ENCODE peak calls at places on chromosomes 7 and 10, in four cellular contexts. P, T, Z and A are unnamed samples.

GRCh38 chr7:25926009-25926408 is 226.0 kb upstream of the NFE2L3 start:
- DNase-seq in P (no peak), T (no peak), Z (peak), A (no peak)

GRCh38 chr10:79415736-79416577 is 29.5 kb downstream of the ZCCHC24 start:
- DNase-seq in P (no peak), T (peak), Z (no peak), A (no peak)

GRCh38 chr7:106952658-106953231 is 87.7 kb downstream of the PIK3CG start:
- DNase-seq in P (no peak), T (peak), Z (no peak), A (no peak)

GRCh38 chr10:75202321-75203096 is 8.1 kb upstream of the VDAC2 start:
- DNase-seq in P (peak), T (no peak), Z (no peak), A (no peak)

GRCh38 chr7:76151932-76152331 is 49.8 kb upstream of the SRRM3 start:
- DNase-seq in P (no peak), T (no peak), Z (no peak), A (no peak)

GRCh38 chr7:19144661-19145428 is at the start of gene FERD3L:
- DNase-seq in P (no peak), T (no peak), Z (no peak), A (no peak)

GRCh38 chr10:45526309-45526708 is 146.3 kb downstream of the ZFAND4 start:
- DNase-seq in P (no peak), T (no peak), Z (no peak), A (no peak)

GRCh38 chr10:22667093-22667480 is 47.3 kb downstream of the PIP4K2A start:
- DNase-seq in P (no peak), T (no peak), Z (no peak), A (no peak)

GRCh38 chr7:142357953-142358520 is 100.2 kb upstream of the PRSS58 start:
- DNase-seq in P (peak), T (peak), Z (peak), A (peak)

GRCh38 chr10:119029613-119030420 is at the start of gene NANOS1:
- DNase-seq in P (peak), T (peak), Z (peak), A (no peak)

GRCh38 chr10:112915590-112916572 is 34.2 kb upstream of the TCF7L2 start:
- DNase-seq in P (peak), T (peak), Z (no peak), A (peak)

GRCh38 chr10:97974108-97974507 is 56.3 kb downstream of the CRTAC1 start:
- DNase-seq in P (no peak), T (no peak), Z (no peak), A (no peak)

GRCh38 chr7:17802056-17802455 is 138.2 kb downstream of the SNX13 start:
- DNase-seq in P (peak), T (no peak), Z (no peak), A (no peak)

GRCh38 chr10:22552888-22553378 is 161.4 kb downstream of the PIP4K2A start:
- DNase-seq in P (peak), T (no peak), Z (no peak), A (no peak)

GRCh38 chr10:98332623-98333269 is 64.8 kb upstream of the LOXL4 start:
- DNase-seq in P (peak), T (no peak), Z (no peak), A (no peak)

GRCh38 chr10:113284635-113285034 is 268.2 kb upstream of the HABP2 start:
- DNase-seq in P (no peak), T (no peak), Z (no peak), A (no peak)

GRCh38 chr7:100802951-100803350 is 24.4 kb downstream of the EPHB4 start:
- DNase-seq in P (no peak), T (no peak), Z (no peak), A (no peak)

GRCh38 chr7:143172354-143172753 is 10.9 kb upstream of the TAS2R39 start:
- DNase-seq in P (no peak), T (no peak), Z (peak), A (no peak)

GRCh38 chr10:27512548-27512947 is 8.4 kb downstream of the RAB18 start:
- DNase-seq in P (peak), T (no peak), Z (no peak), A (no peak)

GRCh38 chr7:13800694-13801448 is 188.6 kb downstream of the ETV1 start:
- DNase-seq in P (peak), T (no peak), Z (peak), A (no peak)

GRCh38 chr10:102776779-102777417 is 33.1 kb downstream of the WBP1L start:
- DNase-seq in P (peak), T (peak), Z (peak), A (no peak)

GRCh38 chr10:33229252-33229943 is 105.1 kb downstream of the NRP1 start:
- DNase-seq in P (no peak), T (no peak), Z (peak), A (no peak)

GRCh38 chr10:71952745-71953144 is 11.4 kb upstream of the CHST3 start:
- DNase-seq in P (no peak), T (no peak), Z (no peak), A (no peak)

GRCh38 chr10:110504111-110504735 is 6.5 kb downstream of the DUSP5 start:
- DNase-seq in P (peak), T (no peak), Z (peak), A (peak)

GRCh38 chr7:137484326-137484725 is 140.8 kb upstream of the PTN start:
- DNase-seq in P (peak), T (no peak), Z (no peak), A (no peak)

GRCh38 chr7:128030999-128031681 is at the start of gene LRRC4:
- DNase-seq in P (peak), T (no peak), Z (peak), A (no peak)

GRCh38 chr7:126483972-126484371 is 768.8 kb downstream of the GRM8 start:
- DNase-seq in P (no peak), T (no peak), Z (no peak), A (no peak)

GRCh38 chr10:24853661-24854060 is 98.7 kb downstream of the PRTFDC1 start:
- DNase-seq in P (peak), T (no peak), Z (no peak), A (no peak)

GRCh38 chr10:24851595-24851994 is 100.8 kb downstream of the PRTFDC1 start:
- DNase-seq in P (peak), T (no peak), Z (peak), A (no peak)

GRCh38 chr10:24857001-24857695 is 95.3 kb downstream of the PRTFDC1 start:
- DNase-seq in P (no peak), T (no peak), Z (no peak), A (no peak)

GRCh38 chr10:24850726-24851300 is 101.6 kb downstream of the PRTFDC1 start:
- DNase-seq in P (no peak), T (no peak), Z (no peak), A (no peak)

DNA sequence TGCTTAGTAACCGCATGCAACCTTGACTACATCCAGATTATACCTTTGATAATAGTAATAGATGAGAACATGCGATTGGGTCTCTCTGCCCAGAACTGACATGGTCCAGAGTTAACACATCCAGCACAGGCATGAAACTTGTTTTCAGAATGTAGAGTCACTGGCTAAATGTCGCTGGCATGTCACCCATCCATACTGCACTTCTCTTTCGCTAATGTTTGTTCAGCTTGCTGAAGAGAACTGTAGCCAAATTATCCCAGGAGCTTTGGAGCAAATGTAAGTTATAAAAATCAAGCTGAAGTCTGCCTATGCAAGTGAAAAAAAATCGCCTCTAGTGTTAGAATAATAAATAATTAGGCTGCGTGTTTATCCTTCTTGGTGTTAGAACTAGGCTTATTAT is 98.2 kb downstream of the PRTFDC1 start:
- DNase-seq in P (no peak), T (no peak), Z (peak), A (no peak)
- TF ChIP-seq FOS in P (no peak), T (no peak), Z (no peak), A (no peak)

DNA sequence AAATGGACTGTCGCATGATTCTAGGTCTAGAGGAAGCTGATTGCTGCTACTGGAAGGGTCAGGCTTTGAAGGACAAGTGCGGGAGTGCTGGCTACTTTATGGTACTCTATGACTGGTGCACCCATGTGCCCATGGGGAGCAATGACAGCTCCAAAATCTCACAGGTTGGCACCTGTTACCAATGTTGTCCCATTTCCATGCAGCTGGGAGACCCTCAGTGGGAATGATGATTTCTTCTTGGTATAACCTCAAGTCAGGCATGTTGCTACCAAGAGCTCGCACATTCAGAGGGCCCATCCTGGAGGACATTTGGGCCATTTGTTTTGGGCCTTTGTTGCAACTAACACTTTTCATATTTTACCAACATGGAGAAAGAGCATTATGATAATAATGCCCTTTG is 174.4 kb downstream of the PRKCQ start:
- DNase-seq in P (no peak), T (no peak), Z (no peak), A (no peak)
- TF ChIP-seq FOS in P (no peak), T (no peak), Z (no peak), A (no peak)

DNA sequence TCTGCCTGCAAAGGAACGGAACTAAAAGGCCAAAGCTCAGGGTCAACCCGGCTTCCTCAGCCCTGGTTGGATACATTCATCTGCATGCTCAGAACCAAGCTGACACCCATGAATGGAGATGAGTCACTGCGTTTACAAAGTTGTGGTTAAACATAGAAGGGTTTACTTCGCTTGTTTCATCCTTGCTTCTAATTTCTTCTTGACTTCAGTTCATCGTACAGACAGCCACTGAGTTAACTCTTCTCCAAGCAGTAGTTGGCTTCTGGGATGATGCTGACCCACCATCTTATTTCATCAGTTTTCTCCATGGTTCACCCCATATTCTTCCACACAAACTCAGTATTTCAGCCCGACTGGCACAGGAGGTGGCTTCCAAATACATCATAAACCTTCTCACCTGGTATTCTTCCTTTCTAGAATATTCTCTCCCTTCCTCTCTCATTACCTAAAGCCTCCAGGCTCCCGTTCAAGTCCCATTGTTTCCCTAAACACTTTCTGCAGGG is 166.3 kb upstream of the RNF32 start:
- DNase-seq in P (peak), T (no peak), Z (peak), A (peak)
- TF ChIP-seq FOS in P (peak), T (no peak), Z (peak), A (no peak)

DNA sequence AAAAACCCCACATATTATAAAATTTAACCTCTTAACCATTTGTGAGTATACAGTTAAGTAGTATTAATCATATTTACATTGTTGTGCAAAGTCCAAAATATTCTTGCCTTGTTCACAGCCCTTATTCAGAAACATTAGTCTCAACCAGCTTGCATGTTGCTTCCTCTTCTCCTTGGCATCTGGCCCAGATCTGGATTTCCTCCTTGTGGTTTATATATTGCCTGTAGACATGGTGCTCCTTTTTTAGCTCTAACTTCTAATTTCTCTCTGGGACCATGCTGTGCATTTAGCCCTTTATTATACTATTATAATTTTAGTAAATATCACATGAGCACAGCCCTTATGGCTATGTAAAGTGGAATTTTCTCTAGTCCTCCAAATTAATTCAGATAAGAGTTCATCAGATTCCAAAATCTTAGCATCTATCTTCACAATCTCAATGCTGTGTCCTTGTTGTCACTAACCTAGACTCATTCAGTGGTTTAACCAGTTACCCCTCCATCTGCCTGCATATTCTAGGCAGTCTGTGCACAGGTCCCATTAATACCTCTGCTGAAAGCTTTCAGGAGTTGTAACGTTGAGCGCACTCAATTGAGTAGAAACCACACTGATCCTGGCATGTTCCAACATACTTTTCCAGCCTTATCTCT is 7.9 kb downstream of the CPED1 start:
- DNase-seq in P (peak), T (peak), Z (peak), A (no peak)
- TF ChIP-seq FOS in P (no peak), T (no peak), Z (no peak), A (no peak)

GRCh38 chr7:44077061-44077460 is 5.3 kb downstream of the POLM start:
- DNase-seq in P (no peak), T (no peak), Z (no peak), A (no peak)
- TF ChIP-seq FOS in P (no peak), T (no peak), Z (no peak), A (no peak)

GRCh38 chr7:148999166-148999565 is 29.1 kb downstream of the PDIA4 start:
- DNase-seq in P (no peak), T (no peak), Z (no peak), A (no peak)

GRCh38 chr7:148991536-148991935 is 36.8 kb downstream of the PDIA4 start:
- DNase-seq in P (no peak), T (no peak), Z (no peak), A (no peak)

GRCh38 chr7:148993193-148993592 is 35.1 kb downstream of the PDIA4 start:
- DNase-seq in P (no peak), T (no peak), Z (no peak), A (no peak)

GRCh38 chr7:148997497-148997896 is 30.8 kb downstream of the PDIA4 start:
- DNase-seq in P (no peak), T (no peak), Z (no peak), A (no peak)

DNA sequence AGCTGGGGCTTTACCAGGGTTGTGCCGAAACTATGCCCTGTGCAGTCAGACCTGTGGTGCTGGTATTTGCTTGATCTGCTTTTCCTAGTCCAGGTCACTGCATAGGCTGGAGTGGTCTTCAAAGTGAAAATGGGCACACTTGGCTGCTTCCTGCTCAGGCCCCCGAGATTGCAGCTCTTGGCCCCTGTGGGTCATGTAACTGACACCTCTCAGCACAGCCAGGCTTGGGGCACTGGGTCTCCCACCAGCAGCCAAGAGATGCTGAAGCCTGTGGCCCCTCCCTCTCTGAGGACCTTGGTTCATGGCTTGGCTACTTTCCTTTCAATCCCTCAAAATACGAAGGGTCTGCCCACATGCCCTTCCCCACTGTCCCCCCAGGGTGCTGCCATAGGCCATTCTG is 33.7 kb downstream of the PDIA4 start:
- DNase-seq in P (no peak), T (no peak), Z (no peak), A (no peak)
- TF ChIP-seq FOS in P (no peak), T (no peak), Z (no peak), A (no peak)

GRCh38 chr10:126599949-126600627 is 70.4 kb downstream of the C10orf90 start:
- DNase-seq in P (no peak), T (no peak), Z (no peak), A (no peak)
- TF ChIP-seq FOS in P (no peak), T (no peak), Z (no peak), A (no peak)